ENCODE peak calls at places on chromosomes 6 and 20, in seven cellular contexts. J is GM12878; H is tibial nerve; M is K562; X is HCT116; C is CD8-positive, alpha-beta T cell; G is pancreas. S is an unnamed sample.

GRCh38 chr6:29708432-29709177 is 14.6 kb upstream of the HLA-F start:
- DNase-seq in J (peak; percentile 43), C (peak; percentile 53), G (no peak), H (no peak), M (no peak), X (no peak), S (no peak)

GRCh38 chr6:141734441-141734840 is 398.3 kb upstream of the GJE1 start:
- DNase-seq in X (no peak), G (no peak), J (no peak), M (no peak), H (no peak), C (no peak), S (no peak)

GRCh38 chr6:155380666-155381332 is 66.5 kb upstream of the TFB1M start:
- DNase-seq in H (no peak), G (no peak), X (no peak), M (no peak), C (no peak), J (no peak), S (no peak)

GRCh38 chr20:46767127-46767761 is 57.8 kb downstream of the SLC2A10 start:
- DNase-seq in J (no peak), X (peak; percentile 46), H (peak; percentile 25), G (no peak), M (peak; percentile 77), C (no peak), S (peak; percentile 74)

GRCh38 chr20:1144401-1145172 is 26.2 kb downstream of the PSMF1 start:
- DNase-seq in X (no peak), C (no peak), H (no peak), G (no peak), M (no peak), J (no peak), S (no peak)

GRCh38 chr6:145551164-145551563 is 184.2 kb downstream of the EPM2A start:
- DNase-seq in C (no peak), G (no peak), J (no peak), X (no peak), H (no peak), M (no peak), S (no peak)

GRCh38 chr20:53866787-53867740 is 203.3 kb downstream of the BCAS1 start:
- DNase-seq in J (peak; percentile 86), C (no peak), G (no peak), X (no peak), H (no peak), M (no peak), S (no peak)

GRCh38 chr6:80543598-80544181 is 437.2 kb downstream of the BCKDHB start:
- DNase-seq in J (no peak), C (no peak), M (no peak), H (no peak), G (no peak), X (no peak), S (peak; percentile 51)

GRCh38 chr6:23414204-23414501 is 711.9 kb upstream of the NRSN1 start:
- DNase-seq in H (no peak), C (no peak), X (no peak), J (peak; percentile 7), G (no peak), M (no peak), S (no peak)

GRCh38 chr6:6930223-6930880 is 177.4 kb upstream of the RREB1 start:
- DNase-seq in J (no peak), M (no peak), X (no peak), H (no peak), C (no peak), G (no peak), S (no peak)

GRCh38 chr6:15501806-15502450 is 160.9 kb downstream of the DTNBP1 start:
- DNase-seq in C (no peak), M (no peak), X (no peak), H (no peak), J (no peak), G (no peak), S (no peak)

GRCh38 chr6:76810286-76810685 is 653.0 kb downstream of the HTR1B start:
- DNase-seq in J (no peak), H (no peak), G (no peak), X (no peak), C (no peak), M (no peak), S (no peak)

GRCh38 chr6:156783958-156784357 is 6.8 kb downstream of the ARID1B start:
- DNase-seq in X (no peak), C (no peak), H (no peak), G (no peak), J (no peak), M (no peak), S (no peak)

GRCh38 chr6:13447949-13448724 is 39.3 kb downstream of the GFOD1 start:
- DNase-seq in J (no peak), C (no peak), G (no peak), H (no peak), X (no peak), M (no peak), S (peak; percentile 26)

GRCh38 chr6:136014454-136015421 is 163.2 kb downstream of the PDE7B start:
- DNase-seq in C (no peak), G (peak; percentile 25), X (no peak), J (no peak), M (no peak), H (no peak), S (no peak)

GRCh38 chr6:30143780-30144179 is 7.8 kb downstream of the TRIM40 start:
- DNase-seq in H (no peak), J (no peak), C (no peak), G (no peak), X (no peak), M (no peak), S (no peak)

GRCh38 chr20:38221041-38221589 is 39.4 kb downstream of the KIAA1755 start:
- DNase-seq in H (peak; percentile 76), J (no peak), X (peak; percentile 46), C (peak; percentile 44), G (peak; percentile 41), M (peak; percentile 88), S (peak; percentile 94)

GRCh38 chr6:116615937-116616756 is at the start of gene RSPH4A:
- DNase-seq in M (peak; percentile 40), J (peak; percentile 57), G (peak; percentile 95), H (peak; percentile 88), C (peak; percentile 36), X (peak; percentile 67), S (peak; percentile 95)
- H3K27ac ChIP-seq in M (no peak within 1 kb of the TSS), J (no peak within 1 kb of the TSS), G (no peak within 1 kb of the TSS), H (peak within 1 kb of the TSS; percentile 23), C (peak within 1 kb of the TSS; percentile 5), X (no peak within 1 kb of the TSS), S (no peak within 1 kb of the TSS)

DNA sequence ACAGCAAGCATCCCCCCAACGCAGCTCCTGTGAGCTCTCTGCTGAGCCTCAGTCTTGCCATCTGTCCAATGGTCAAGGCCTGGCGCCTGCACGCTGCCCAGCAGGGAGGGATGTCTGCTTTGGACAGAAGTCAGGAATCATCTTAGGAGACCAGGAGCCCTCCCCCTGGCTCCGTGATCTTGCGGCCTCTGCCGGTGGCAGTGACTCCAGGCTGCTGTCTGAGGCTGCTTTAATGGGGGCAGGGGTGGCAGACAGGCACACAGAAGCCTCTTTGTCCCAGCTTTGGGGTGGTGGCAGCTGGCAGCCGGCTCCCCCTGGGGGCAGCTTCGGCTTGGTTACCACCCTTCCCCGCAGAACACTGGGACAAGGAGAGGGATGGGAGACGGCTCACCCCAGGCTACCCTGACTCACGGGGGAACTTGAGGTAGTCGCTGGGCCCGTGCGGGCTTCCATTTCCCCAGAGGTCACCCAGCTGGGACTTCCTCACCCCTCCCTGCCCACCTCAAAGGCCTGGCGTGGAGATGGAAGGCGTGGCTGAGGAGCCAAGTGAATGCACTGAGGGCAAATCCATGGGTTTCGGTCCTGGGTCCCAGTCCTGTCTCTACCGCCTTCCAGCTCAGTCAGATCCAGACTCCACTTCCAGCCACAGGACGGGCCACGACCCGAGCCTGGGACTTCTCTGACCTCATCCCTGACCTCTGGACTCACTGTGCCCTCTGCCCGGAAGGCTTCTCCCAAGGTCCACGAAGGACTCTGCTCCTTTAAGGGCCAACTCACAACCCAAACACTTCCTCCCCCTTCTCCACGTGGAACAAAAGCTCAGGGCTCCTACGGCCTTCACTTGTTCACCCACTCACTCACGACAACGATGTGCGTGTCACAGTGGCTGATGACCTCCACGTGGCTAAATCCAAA is 14.8 kb downstream of the PEDS1 start:
- DNase-seq in X (no peak), J (no peak), G (no peak), H (no peak), C (no peak), M (no peak), S (no peak)
- TF ChIP-seq CTCF in X (no peak), J (no peak), G (no peak), H (peak; percentile 48), C (no peak), M (no peak), S (no peak)

GRCh38 chr20:41573955-41574354 is 44.2 kb downstream of the CHD6 start:
- DNase-seq in G (no peak), C (no peak), X (no peak), M (no peak), J (no peak), H (no peak), S (no peak)

GRCh38 chr20:41570552-41570951 is 47.6 kb downstream of the CHD6 start:
- DNase-seq in X (no peak), J (no peak), G (no peak), M (no peak), H (no peak), C (no peak), S (no peak)

GRCh38 chr20:41572010-41572572 is 46.1 kb downstream of the CHD6 start:
- DNase-seq in H (no peak), M (no peak), J (no peak), C (no peak), X (no peak), G (no peak), S (no peak)

GRCh38 chr20:41567615-41568014 is 50.6 kb downstream of the CHD6 start:
- DNase-seq in X (no peak), G (no peak), M (no peak), C (no peak), J (no peak), H (no peak), S (no peak)

DNA sequence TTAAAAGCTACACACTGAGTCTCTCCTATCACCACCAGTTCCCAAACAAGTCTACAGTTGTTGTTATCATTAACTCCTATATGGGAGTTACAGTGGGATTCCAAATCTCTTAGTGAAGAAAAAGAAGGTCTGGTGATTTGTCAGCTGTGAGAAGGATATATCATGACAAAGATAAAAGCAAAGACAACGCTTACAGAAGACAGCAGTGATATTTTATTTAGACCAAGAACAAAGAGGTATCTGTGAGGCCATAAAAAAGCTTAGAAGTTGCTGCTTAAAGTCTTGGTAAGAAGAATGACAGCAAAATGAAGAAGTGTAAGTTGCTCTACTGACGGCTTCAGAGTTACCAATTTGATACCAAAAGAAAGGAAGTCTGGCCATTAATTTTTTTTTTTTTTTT is 47.2 kb downstream of the CHD6 start:
- DNase-seq in X (no peak), G (no peak), J (no peak), M (no peak), H (no peak), C (no peak), S (no peak)
- H3K27ac ChIP-seq in X (no peak overlapping the region), G (no peak overlapping the region), J (no peak overlapping the region), M (no peak overlapping the region), H (no peak overlapping the region), C (no peak overlapping the region), S (no peak overlapping the region)

DNA sequence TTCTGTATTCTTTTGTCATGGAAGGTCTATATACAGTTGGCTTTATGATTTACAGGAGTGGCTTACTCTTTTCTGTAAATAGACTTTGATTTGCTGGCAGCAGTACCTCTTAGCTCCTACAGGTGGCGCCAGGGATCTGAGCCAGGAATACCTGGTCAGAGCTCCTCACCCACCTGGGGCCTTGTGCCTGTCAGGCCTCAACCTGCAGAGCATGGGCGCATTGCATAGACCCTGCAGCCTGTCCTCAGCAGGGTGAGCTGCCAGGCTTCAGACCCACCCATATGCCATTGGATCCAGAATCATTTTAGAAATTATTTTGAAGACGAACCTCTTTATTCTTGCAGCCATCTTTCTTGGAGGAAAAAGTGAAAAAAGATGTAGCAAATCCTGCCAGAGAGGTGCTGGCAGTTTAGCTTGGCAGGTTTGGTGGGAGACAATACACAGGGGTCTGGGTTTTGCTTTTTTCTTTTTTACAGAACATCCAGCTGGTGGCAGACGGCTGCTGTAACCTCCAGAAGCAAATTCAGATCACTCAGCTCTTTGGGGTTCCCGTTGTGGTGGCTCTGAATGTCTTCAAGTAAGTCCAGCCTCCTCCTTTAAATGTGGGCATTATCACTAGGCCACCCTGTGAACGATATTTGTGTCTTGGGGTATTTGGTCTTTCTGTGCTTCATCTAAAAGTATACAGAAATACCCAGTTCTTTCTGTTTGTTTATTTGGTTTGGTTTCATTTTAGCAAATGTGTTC is 149.1 kb downstream of the MTHFD1L start:
- DNase-seq in C (peak; percentile 12), J (no peak), X (peak; percentile 75), G (peak; percentile 68), M (peak; percentile 72), H (peak; percentile 78), S (peak; percentile 60)
- TF ChIP-seq CTCF in C (peak; percentile 94), J (peak; percentile 97), X (peak; percentile 74), G (peak; percentile 99), M (peak; percentile 86), H (peak; percentile 93), S (peak; percentile 97)

S was measured in RWPE1.